ENCODE peak calls at places on chromosomes 4 and X, in seven cellular contexts. T, X, H, J, V, O and U are unnamed samples.

GRCh38 chr4:103032575-103032974 is 13.1 kb upstream of the SLC9B1 start:
- DNase-seq in T (no peak), X (peak), H (no peak), J (no peak), V (peak), O (peak), U (peak)

GRCh38 chr4:112854420-112854819 is 195.0 kb upstream of the ANK2 start:
- DNase-seq in T (no peak), X (no peak), H (no peak), J (no peak), V (no peak), O (no peak), U (no peak)

GRCh38 chr4:1727117-1728031 is 6.1 kb downstream of the TACC3 start:
- DNase-seq in T (no peak), X (no peak), H (no peak), J (no peak), V (peak), O (peak), U (peak)

GRCh38 chrX:124332481-124333424 is at the start of gene TEX13D:
- DNase-seq in T (no peak), X (no peak), H (no peak), J (no peak), V (no peak), O (no peak), U (no peak)

GRCh38 chr4:131426023-131426758 is 1722.9 kb upstream of the PCDH10 start:
- DNase-seq in T (no peak), X (no peak), H (no peak), J (no peak), V (no peak), O (no peak), U (no peak)

GRCh38 chr4:96390404-96390803 is 550.5 kb downstream of the PDHA2 start:
- DNase-seq in T (no peak), X (peak), H (no peak), J (no peak), V (no peak), O (no peak), U (no peak)

GRCh38 chrX:43876680-43877079 is 5.6 kb downstream of the MAOB start:
- DNase-seq in T (no peak), X (no peak), H (no peak), J (no peak), V (no peak), O (no peak), U (no peak)

GRCh38 chr4:113979973-113980615 is 647 bp upstream of the ARSJ start:
- DNase-seq in T (no peak), X (no peak), H (no peak), J (no peak), V (no peak), O (no peak), U (no peak)

GRCh38 chr4:35106091-35106734 is 1138.1 kb downstream of the ARAP2 start:
- DNase-seq in T (no peak), X (no peak), H (no peak), J (no peak), V (no peak), O (no peak), U (no peak)

GRCh38 chr4:42348247-42348646 is 49.0 kb upstream of the SHISA3 start:
- DNase-seq in T (no peak), X (no peak), H (no peak), J (no peak), V (no peak), O (no peak), U (no peak)

GRCh38 chr4:10584042-10584441 is 100.5 kb downstream of the CLNK start:
- DNase-seq in T (no peak), X (no peak), H (no peak), J (no peak), V (peak), O (peak), U (peak)

GRCh38 chrX:85627363-85627762 is 247.9 kb upstream of the POF1B start:
- DNase-seq in T (no peak), X (peak), H (no peak), J (no peak), V (no peak), O (no peak), U (peak)

GRCh38 chr4:38464328-38464727 is 199.7 kb upstream of the KLF3 start:
- DNase-seq in T (no peak), X (no peak), H (no peak), J (no peak), V (no peak), O (no peak), U (no peak)

GRCh38 chr4:146514651-146515379 is 6.9 kb downstream of the SLC10A7 start:
- DNase-seq in T (no peak), X (no peak), H (no peak), J (no peak), V (no peak), O (no peak), U (no peak)

GRCh38 chr4:136412708-136413107 is 1119.6 kb downstream of the PCDH18 start:
- DNase-seq in T (no peak), X (no peak), H (no peak), J (no peak), V (no peak), O (no peak), U (peak)

GRCh38 chr4:108833041-108833440 is 70.2 kb upstream of the ETNPPL start:
- DNase-seq in T (no peak), X (no peak), H (no peak), J (no peak), V (peak), O (no peak), U (peak)

GRCh38 chr4:20017439-20017838 is 234.3 kb upstream of the SLIT2 start:
- DNase-seq in T (no peak), X (no peak), H (no peak), J (no peak), V (no peak), O (no peak), U (no peak)

GRCh38 chrX:56766554-56767412 is 37.7 kb downstream of the NBDY start:
- DNase-seq in T (no peak), X (peak), H (no peak), J (peak), V (no peak), O (peak), U (peak)

GRCh38 chrX:45815389-45815788 is 614.7 kb upstream of the DIPK2B start:
- DNase-seq in T (no peak), X (no peak), H (no peak), J (no peak), V (no peak), O (no peak), U (no peak)

GRCh38 chr4:25807101-25807728 is 55.6 kb downstream of the SEL1L3 start:
- DNase-seq in T (no peak), X (no peak), H (no peak), J (no peak), V (no peak), O (no peak), U (no peak)

GRCh38 chrX:103398321-103398937 is 22.1 kb downstream of the BEX3 start:
- DNase-seq in T (no peak), X (no peak), H (no peak), J (no peak), V (peak), O (no peak), U (peak)

GRCh38 chr4:185955817-185956542 is 113.0 kb upstream of the TLR3 start:
- DNase-seq in T (no peak), X (peak), H (no peak), J (no peak), V (no peak), O (no peak), U (no peak)